ENCODE peak calls at places on chromosome 6, in nine cellular contexts. A is tibial artery, P is dorsolateral prefrontal cortex, V is upper lobe of right lung, U is GM06990, C is transverse colon, G is cardiac fibroblast, E is ovary, K is endodermal cell. Q is an unnamed sample.

GRCh38 chr6:30463651-30464618 is 25.4 kb upstream of the HLA-E start:
- DNase-seq in A (no peak), P (no peak), V (peak; percentile 80), U (peak; percentile 53), C (peak; percentile 61), G (peak; percentile 23), E (no peak), K (no peak), Q (no peak)

GRCh38 chr6:128150376-128150775 is 249.5 kb upstream of the THEMIS start:
- DNase-seq in A (no peak), P (no peak), V (no peak), U (no peak), C (no peak), G (no peak), E (no peak), K (no peak), Q (no peak)

GRCh38 chr6:8064638-8065518 is 689 bp upstream of the BLOC1S5 start:
- DNase-seq in A (no peak), P (no peak), V (no peak), U (peak; percentile 18), C (no peak), G (no peak), E (peak; percentile 24), K (peak; percentile 55), Q (no peak)

GRCh38 chr6:7489376-7489775 is 52.1 kb upstream of the DSP start:
- DNase-seq in A (no peak), P (no peak), V (no peak), U (no peak), C (no peak), G (no peak), E (no peak), K (no peak), Q (no peak)

GRCh38 chr6:9831783-9832182 is 583.1 kb downstream of the TFAP2A start:
- DNase-seq in A (no peak), P (no peak), V (no peak), U (no peak), C (no peak), G (no peak), E (no peak), K (no peak), Q (no peak)

GRCh38 chr6:131656667-131657066 is 19.6 kb downstream of the ENPP3 start:
- DNase-seq in A (no peak), P (no peak), V (no peak), U (no peak), C (no peak), G (no peak), E (no peak), K (no peak), Q (no peak)

GRCh38 chr6:7921582-7922199 is 11.1 kb upstream of the TXNDC5 start:
- DNase-seq in A (no peak), P (no peak), V (no peak), U (no peak), C (no peak), G (peak; percentile 48), E (no peak), K (no peak), Q (no peak)

GRCh38 chr6:106886922-106887797 is 87.4 kb downstream of the CD24 start:
- DNase-seq in A (no peak), P (no peak), V (no peak), U (no peak), C (no peak), G (no peak), E (no peak), K (no peak), Q (no peak)

GRCh38 chr6:14876778-14877613 is 368.9 kb upstream of the JARID2 start:
- DNase-seq in A (no peak), P (no peak), V (no peak), U (peak; percentile 81), C (no peak), G (peak; percentile 88), E (no peak), K (no peak), Q (no peak)

GRCh38 chr6:128759901-128760300 is 123.0 kb upstream of the LAMA2 start:
- DNase-seq in A (no peak), P (no peak), V (peak; percentile 55), U (no peak), C (no peak), G (no peak), E (no peak), K (no peak), Q (no peak)

GRCh38 chr6:40721252-40721936 is 134.2 kb upstream of the LRFN2 start:
- DNase-seq in A (no peak), P (no peak), V (no peak), U (no peak), C (no peak), G (no peak), E (no peak), K (no peak), Q (no peak)

GRCh38 chr6:168124161-168124560 is 45.1 kb upstream of the FRMD1 start:
- DNase-seq in A (no peak), P (no peak), V (no peak), U (no peak), C (no peak), G (no peak), E (no peak), K (peak; percentile 26), Q (no peak)

GRCh38 chr6:84773133-84773430 is 8.7 kb upstream of the TBX18 start:
- DNase-seq in A (no peak), P (no peak), V (no peak), U (no peak), C (no peak), G (no peak), E (no peak), K (no peak), Q (no peak)

GRCh38 chr6:169172435-169172834 is 81.2 kb downstream of the THBS2 start:
- DNase-seq in A (peak; percentile 95), P (no peak), V (no peak), U (no peak), C (no peak), G (peak; percentile 90), E (no peak), K (no peak), Q (no peak)

GRCh38 chr6:75882734-75883133 is 133.7 kb downstream of the MYO6 start:
- DNase-seq in A (no peak), P (no peak), V (no peak), U (no peak), C (no peak), G (peak; percentile 14), E (no peak), K (no peak), Q (no peak)

GRCh38 chr6:43933111-43933885 is 163.3 kb downstream of the VEGFA start:
- DNase-seq in A (peak; percentile 57), P (no peak), V (peak; percentile 48), U (no peak), C (no peak), G (no peak), E (no peak), K (peak; percentile 47), Q (no peak)

GRCh38 chr6:156840136-156840535 is 63.0 kb downstream of the ARID1B start:
- DNase-seq in A (no peak), P (no peak), V (no peak), U (no peak), C (no peak), G (peak; percentile 71), E (no peak), K (no peak), Q (no peak)

GRCh38 chr6:135880066-135880972 is 28.8 kb downstream of the PDE7B start:
- DNase-seq in A (no peak), P (no peak), V (no peak), U (peak; percentile 25), C (peak; percentile 14), G (peak; percentile 59), E (no peak), K (no peak), Q (no peak)

GRCh38 chr6:157707576-157707975 is 115.5 kb upstream of the SNX9 start:
- DNase-seq in A (no peak), P (no peak), V (no peak), U (no peak), C (no peak), G (no peak), E (no peak), K (no peak), Q (no peak)

GRCh38 chr6:17600527-17601388 is 656 bp downstream of the FAM8A1 start:
- DNase-seq in A (peak; percentile 76), P (peak; percentile 53), V (peak; percentile 85), U (peak; percentile 77), C (peak; percentile 47), G (peak; percentile 27), E (peak; percentile 67), K (peak; percentile 84), Q (no peak)

GRCh38 chr6:112298816-112299281 is 44.5 kb upstream of the LAMA4 start:
- DNase-seq in A (no peak), P (no peak), V (no peak), U (no peak), C (no peak), G (peak; percentile 74), E (no peak), K (no peak), Q (no peak)

GRCh38 chr6:108736832-108737231 is 111.4 kb upstream of the ARMC2 start:
- DNase-seq in A (peak; percentile 79), P (no peak), V (no peak), U (no peak), C (no peak), G (peak; percentile 90), E (no peak), K (peak; percentile 86), Q (peak; percentile 22)

GRCh38 chr6:40352006-40352405 is 235.2 kb downstream of the LRFN2 start:
- DNase-seq in A (no peak), P (no peak), V (no peak), U (no peak), C (no peak), G (no peak), E (no peak), K (peak; percentile 28), Q (no peak)

GRCh38 chr6:110183292-110183691 is 3.1 kb downstream of the CDC40 start:
- DNase-seq in A (no peak), P (no peak), V (no peak), U (no peak), C (no peak), G (no peak), E (no peak), K (no peak), Q (no peak)
- H3K4me3 ChIP-seq in A (no peak overlapping the region), P (peak overlapping the region; percentile 98), V (no peak overlapping the region), U (no peak overlapping the region), C (no peak overlapping the region), G (no peak overlapping the region), E (no peak overlapping the region), K (peak overlapping the region; percentile 44), Q (no peak overlapping the region)

GRCh38 chr6:27532820-27533538 is 60.1 kb upstream of the ZNF184 start:
- DNase-seq in A (no peak), P (no peak), V (no peak), U (no peak), C (no peak), G (peak; percentile 13), E (no peak), K (no peak), Q (no peak)
- H3K4me3 ChIP-seq in A (no peak overlapping the region), P (no peak overlapping the region), V (no peak overlapping the region), U (no peak overlapping the region), C (no peak overlapping the region), G (no peak overlapping the region), E (no peak overlapping the region), K (no peak overlapping the region), Q (no peak overlapping the region)

GRCh38 chr6:34143196-34143883 is 2.5 kb downstream of the GRM4 start:
- DNase-seq in A (no peak), P (no peak), V (no peak), U (no peak), C (no peak), G (no peak), E (no peak), K (peak; percentile 68), Q (no peak)
- H3K4me3 ChIP-seq in A (peak overlapping the region; percentile 53), P (peak overlapping the region; percentile 57), V (peak overlapping the region; percentile 34), U (no peak overlapping the region), C (no peak overlapping the region), G (no peak overlapping the region), E (no peak overlapping the region), K (peak overlapping the region; percentile 74), Q (peak overlapping the region; percentile 35)

GRCh38 chr6:1381397-1382330 is 7.7 kb upstream of the FOXF2 start:
- DNase-seq in A (no peak), P (no peak), V (peak; percentile 82), U (peak; percentile 52), C (peak; percentile 49), G (peak; percentile 25), E (no peak), K (peak; percentile 92), Q (no peak)
- H3K4me3 ChIP-seq in A (peak overlapping the region; percentile 39), P (peak overlapping the region; percentile 64), V (peak overlapping the region; percentile 49), U (no peak overlapping the region), C (no peak overlapping the region), G (no peak overlapping the region), E (peak overlapping the region; percentile 24), K (no peak overlapping the region), Q (peak overlapping the region; percentile 17)